ENCODE peak calls at places on chromosomes 13 and 19, in five cellular contexts. O is body of pancreas, J is stomach, V is aorta, W is GM23248. L is an unnamed sample. For H3K4me1, the result is how much of the 10 kb centered on the place peaks cover.

GRCh38 chr13:59261928-59262488 is 901.7 kb downstream of the DIAPH3 start:
- DNase-seq in J (no peak), W (no peak), V (no peak), O (no peak), L (peak)

GRCh38 chr13:27744861-27745260 is 47.4 kb upstream of the GSX1 start:
- DNase-seq in W (no peak), V (no peak), J (no peak), O (no peak), L (no peak)

GRCh38 chr19:17473041-17473440 is 2.7 kb downstream of the SLC27A1 start:
- DNase-seq in O (no peak), W (peak), J (peak), V (no peak), L (peak)

GRCh38 chr19:38149597-38149996 is 74.4 kb downstream of the DPF1 start:
- DNase-seq in V (no peak), O (no peak), J (no peak), W (no peak), L (no peak)

GRCh38 chr13:37340911-37341670 is 235.6 kb upstream of the CSNK1A1L start:
- DNase-seq in J (no peak), O (no peak), W (no peak), V (no peak), L (no peak)

GRCh38 chr19:6238643-6239281 is 41.0 kb downstream of the MLLT1 start:
- DNase-seq in V (peak), O (peak), W (peak), J (peak), L (no peak)

GRCh38 chr13:46124967-46125933 is 20.4 kb upstream of the CPB2 start:
- DNase-seq in O (no peak), J (no peak), V (no peak), W (peak), L (no peak)

GRCh38 chr13:33884506-33885221 is 66.7 kb downstream of the RFC3 start:
- DNase-seq in W (no peak), J (no peak), V (no peak), O (no peak), L (no peak)

GRCh38 chr13:46648166-46648607 is 95.2 kb downstream of the LRCH1 start:
- DNase-seq in O (peak), W (peak), J (peak), V (no peak), L (peak)

GRCh38 chr19:1261512-1261862 is 7.6 kb upstream of the CIRBP start:
- DNase-seq in O (no peak), W (peak), J (no peak), V (no peak), L (no peak)

GRCh38 chr19:2540646-2541454 is 64.9 kb downstream of the GADD45B start:
- DNase-seq in O (peak), V (peak), W (peak), J (peak), L (peak)

GRCh38 chr19:58227964-58228583 is 640 bp upstream of the ZNF544 start:
- DNase-seq in O (no peak), V (no peak), J (no peak), W (no peak), L (no peak)

GRCh38 chr19:13865578-13866462 is 11.1 kb upstream of the NANOS3 start:
- DNase-seq in V (no peak), J (no peak), W (peak), O (no peak), L (no peak)

GRCh38 chr19:13864223-13864512 is 12.8 kb upstream of the NANOS3 start:
- DNase-seq in V (no peak), O (no peak), J (no peak), W (no peak), L (no peak)

GRCh38 chr19:13866463-13867046 is 10.4 kb upstream of the NANOS3 start:
- DNase-seq in W (no peak), J (no peak), V (no peak), O (no peak), L (no peak)

GRCh38 chr19:13864513-13865242 is 12.3 kb upstream of the NANOS3 start:
- DNase-seq in W (no peak), J (no peak), V (no peak), O (no peak), L (no peak)

DNA sequence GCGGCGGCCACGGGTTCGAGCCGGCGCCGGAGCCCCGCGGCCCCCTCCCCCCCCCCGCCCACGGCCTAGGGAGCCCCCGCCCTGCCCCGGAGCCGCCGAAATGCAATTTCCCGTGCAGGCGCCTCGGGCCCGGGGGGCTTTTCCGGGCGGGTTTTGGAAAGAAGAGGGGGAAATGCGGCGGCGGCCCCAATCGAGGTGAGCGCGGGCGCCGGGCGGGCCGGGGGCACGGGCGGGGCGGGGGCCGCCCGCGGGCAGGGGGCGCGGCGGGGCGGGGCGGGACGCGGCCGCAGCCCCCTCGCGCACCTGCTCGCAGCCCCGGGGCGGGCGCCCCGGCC is 11.7 kb upstream of the NANOS3 start:
- DNase-seq in W (no peak), O (no peak), V (no peak), J (no peak), L (no peak)
- H3K4me3 ChIP-seq in W (peak), O (peak), V (peak), J (peak), L (peak)

GRCh38 chr19:18543814-18544475 is 572 bp upstream of the FKBP8 start:
- DNase-seq in V (peak), W (peak), O (peak), J (peak), L (peak)
- H3K4me1 ChIP-seq in V (under half), W (under half), O (under half), J (under half), L (under half)

DNA sequence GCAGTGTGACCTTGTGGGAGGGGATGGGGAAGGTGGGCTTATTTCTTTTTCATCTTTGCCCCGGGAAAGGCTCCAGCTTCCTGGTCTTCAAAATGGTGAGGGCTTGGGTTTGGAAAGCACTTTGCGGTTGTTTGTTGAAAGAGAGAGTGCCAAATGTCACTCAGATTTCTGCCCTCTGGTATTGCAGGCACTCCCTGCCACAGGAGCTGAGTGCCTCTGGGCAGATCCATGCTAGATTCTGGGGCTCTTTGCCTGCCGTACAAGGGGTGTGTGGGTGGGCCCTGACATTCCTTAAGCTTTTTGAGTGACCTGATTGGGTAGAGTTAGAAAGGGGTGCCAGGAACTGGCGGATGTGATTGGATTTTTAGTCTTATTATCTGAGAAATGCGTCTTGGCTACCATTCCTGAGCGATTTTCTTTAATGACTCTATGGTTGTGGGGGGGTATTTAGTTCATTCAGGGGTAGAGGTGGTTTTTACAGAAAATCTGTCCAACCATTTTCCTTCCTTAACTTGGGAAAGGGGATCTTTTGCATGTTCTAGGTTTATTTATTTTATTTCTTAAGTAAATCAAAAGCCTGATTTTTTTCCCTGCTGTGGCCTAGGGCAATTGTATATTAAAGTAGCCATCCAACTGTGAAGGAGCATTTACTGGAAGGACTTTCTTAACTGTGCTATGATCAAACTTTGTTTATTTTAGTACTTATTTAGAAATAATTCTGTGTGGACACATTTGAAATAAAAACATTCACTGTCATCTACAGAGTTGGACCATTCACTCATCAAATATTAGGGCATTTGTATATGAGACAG is 3.2 kb downstream of the ARHGAP35 start:
- DNase-seq in V (no peak), J (peak), O (no peak), W (peak), L (peak)
- H3K4me3 ChIP-seq in V (no peak), J (peak), O (no peak), W (peak), L (no peak)

GRCh38 chr19:5031231-5032100 is 62.6 kb downstream of the KDM4B start:
- DNase-seq in J (peak), W (peak), O (peak), V (peak), L (peak)
- H3K4me1 ChIP-seq in J (under half), W (under half), O (under half), V (under half), L (under half)

GRCh38 chr19:27795369-27795768 is 1417.6 kb downstream of the UQCRFS1 start:
- DNase-seq in O (no peak), V (no peak), W (no peak), J (no peak), L (no peak)
- H3K4me3 ChIP-seq in O (no peak), V (no peak), W (no peak), J (no peak), L (no peak)

DNA sequence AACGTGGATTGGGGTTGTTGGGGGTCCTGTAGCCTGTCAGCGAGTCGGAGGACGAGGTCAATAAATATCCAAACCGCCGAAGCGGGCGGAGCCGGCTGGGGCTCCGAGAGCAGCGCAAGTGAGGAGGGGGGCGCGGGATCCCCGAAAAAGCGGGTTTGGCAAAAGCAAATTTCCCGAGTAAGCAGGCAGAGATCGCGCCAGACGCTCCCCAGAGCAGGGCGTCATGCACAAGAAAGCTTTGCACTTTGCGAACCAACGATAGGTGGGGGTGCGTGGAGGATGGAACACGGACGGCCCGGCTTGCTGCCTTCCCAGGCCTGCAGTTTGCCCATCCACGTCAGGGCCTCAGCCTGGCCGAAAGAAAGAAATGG is 754 bp upstream of the SIX5 start:
- DNase-seq in O (peak), V (peak), J (peak), W (peak), L (peak)
- H3K4me1 ChIP-seq in O (half or more), V (under half), J (under half), W (under half), L (under half)

GRCh38 chr13:52112606-52113005 is 16.3 kb downstream of the NEK5 start:
- DNase-seq in J (no peak), V (no peak), O (no peak), W (no peak), L (no peak)
- H3K4me3 ChIP-seq in J (no peak), V (no peak), O (no peak), W (no peak), L (no peak)

GRCh38 chr13:65562305-65562704 is 1667.8 kb downstream of the PCDH9 start:
- DNase-seq in W (no peak), O (no peak), V (no peak), J (no peak), L (no peak)

GRCh38 chr13:65555973-65556372 is 1674.2 kb downstream of the PCDH9 start:
- DNase-seq in O (no peak), W (no peak), J (no peak), V (no peak), L (no peak)

DNA sequence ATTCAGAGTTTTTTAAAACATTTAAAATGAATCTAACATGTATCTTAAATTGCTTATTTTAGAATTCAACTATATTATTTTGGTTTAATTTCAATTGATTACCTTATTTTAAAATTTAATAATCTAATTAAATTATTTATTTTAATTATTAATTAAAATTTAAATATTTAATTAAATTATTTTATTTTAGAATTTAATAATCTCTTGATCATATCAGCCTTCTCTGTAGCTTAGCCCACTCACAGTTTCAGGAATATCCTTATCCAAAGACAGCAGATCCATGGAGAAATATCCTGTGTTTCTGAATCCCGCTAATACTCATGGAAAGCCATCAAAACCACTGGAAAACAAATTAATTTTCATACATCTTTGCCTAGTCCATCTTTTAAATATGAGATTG is 1669.2 kb downstream of the PCDH9 start:
- DNase-seq in W (no peak), J (no peak), V (no peak), O (no peak), L (no peak)
- H3K4me1 ChIP-seq in W (under half), J (under half), V (under half), O (under half), L (under half)

GRCh38 chr13:113364933-113365371 is 1.0 kb upstream of the GRTP1 start:
- DNase-seq in J (no peak), W (peak), V (no peak), O (peak), L (no peak)
- H3K4me3 ChIP-seq in J (peak), W (no peak), V (no peak), O (no peak), L (no peak)

DNA sequence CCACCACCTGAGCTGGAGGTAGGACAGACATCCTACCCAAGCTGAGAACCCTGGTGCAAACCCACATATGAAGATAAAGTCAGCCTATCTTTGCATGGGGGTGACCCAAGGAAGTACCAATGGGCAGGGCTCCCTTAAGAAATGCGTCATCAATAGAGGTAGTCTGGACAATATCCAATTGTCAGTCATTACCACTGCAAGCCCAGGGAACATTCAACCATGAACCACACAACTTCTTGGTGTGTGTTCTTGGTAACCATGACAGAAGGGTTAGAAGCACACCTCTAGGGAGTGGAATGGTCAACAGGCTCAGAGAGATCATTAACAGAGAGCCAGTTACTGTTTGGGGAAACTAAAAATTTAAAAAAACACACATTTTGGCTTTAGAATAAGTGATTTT is 34.7 kb upstream of the DOCK9 start:
- DNase-seq in J (no peak), W (no peak), V (no peak), O (no peak), L (no peak)
- H3K4me1 ChIP-seq in J (under half), W (under half), V (under half), O (under half), L (under half)